ENCODE peak calls at places on chromosomes 6 and 20, in five cellular contexts. J is cardiac fibroblast, U is astrocyte of the spinal cord, X is AG04450, Y is psoas muscle. Z is an unnamed sample.

GRCh38 chr6:18101873-18102272 is 20.6 kb downstream of the NHLRC1 start:
- DNase-seq in Y (no peak), U (no peak), X (no peak), J (no peak), Z (no peak)

GRCh38 chr6:43948527-43949450 is 178.5 kb downstream of the MRPL14 start:
- DNase-seq in U (peak; percentile 78), X (peak; percentile 24), J (peak; percentile 52), Y (no peak), Z (no peak)

GRCh38 chr6:135117413-135117968 is 62.9 kb upstream of the HBS1L start:
- DNase-seq in J (no peak), U (no peak), Y (no peak), X (no peak), Z (no peak)

GRCh38 chr6:160141001-160141726 is 19.5 kb downstream of the SLC22A1 start:
- DNase-seq in J (peak; percentile 63), X (peak; percentile 34), Y (no peak), U (peak; percentile 85), Z (no peak)

GRCh38 chr6:135128268-135128914 is 52.7 kb upstream of the MYB start:
- DNase-seq in Y (no peak), J (no peak), X (no peak), U (no peak), Z (no peak)

GRCh38 chr6:20652691-20653479 is 118.6 kb downstream of the CDKAL1 start:
- DNase-seq in X (no peak), J (peak; percentile 62), Y (no peak), U (peak; percentile 35), Z (peak; percentile 56)

GRCh38 chr6:33577718-33578117 is 2.4 kb downstream of the BAK1 start:
- DNase-seq in X (no peak), U (no peak), J (no peak), Y (no peak), Z (no peak)

GRCh38 chr6:91185072-91185471 is 598.2 kb upstream of the MAP3K7 start:
- DNase-seq in J (no peak), X (no peak), Y (no peak), U (no peak), Z (no peak)

GRCh38 chr20:4437131-4437530 is 284.6 kb upstream of the PRND start:
- DNase-seq in J (no peak), U (no peak), Y (no peak), X (no peak), Z (no peak)

GRCh38 chr6:43089874-43090556 is 13.9 kb downstream of the PTK7 start:
- DNase-seq in Y (no peak), X (no peak), U (no peak), J (no peak), Z (no peak)

GRCh38 chr20:11792229-11792953 is 125.3 kb upstream of the BTBD3 start:
- DNase-seq in Y (no peak), J (no peak), U (no peak), X (no peak), Z (peak; percentile 36)

GRCh38 chr6:29516108-29516507 is 28.4 kb upstream of the MAS1L start:
- DNase-seq in J (no peak), U (peak; percentile 87), X (no peak), Y (no peak), Z (peak; percentile 93)

GRCh38 chr6:43127180-43127579 is 43.9 kb upstream of the SRF start:
- DNase-seq in J (no peak), U (no peak), X (no peak), Y (no peak), Z (no peak)

GRCh38 chr6:45626087-45626891 is 248.6 kb upstream of the SUPT3H start:
- DNase-seq in Y (no peak), X (peak; percentile 65), U (peak; percentile 80), J (peak; percentile 89), Z (peak; percentile 76)

GRCh38 chr6:79869600-79870084 is 77.7 kb downstream of the ELOVL4 start:
- DNase-seq in U (peak; percentile 67), J (peak; percentile 76), Y (peak; percentile 84), X (peak; percentile 21), Z (peak; percentile 64)

GRCh38 chr20:49230575-49231211 is 11.5 kb downstream of the DDX27 start:
- DNase-seq in J (peak; percentile 26), Y (no peak), U (no peak), X (no peak), Z (peak; percentile 56)

GRCh38 chr6:80457044-80457933 is 350.8 kb downstream of the BCKDHB start:
- DNase-seq in Y (peak; percentile 68), U (peak; percentile 96), J (peak; percentile 97), X (peak; percentile 88), Z (peak; percentile 94)

GRCh38 chr6:168368063-168368835 is 48.7 kb upstream of the DACT2 start:
- DNase-seq in U (no peak), Y (no peak), J (peak; percentile 73), X (no peak), Z (no peak)

GRCh38 chr6:16148498-16148897 is 19.6 kb downstream of the MYLIP start:
- DNase-seq in U (no peak), J (no peak), X (no peak), Y (no peak), Z (no peak)

GRCh38 chr6:41639556-41640371 is 1.5 kb downstream of the MDFI start:
- DNase-seq in Y (no peak), J (peak; percentile 26), U (peak; percentile 82), X (no peak), Z (no peak)

GRCh38 chr6:27214126-27214601 is 33.3 kb upstream of the PRSS16 start:
- DNase-seq in X (no peak), J (no peak), Y (no peak), U (no peak), Z (no peak)

GRCh38 chr6:88477411-88477810 is 311.3 kb upstream of the CNR1 start:
- DNase-seq in X (no peak), J (no peak), U (no peak), Y (no peak), Z (peak; percentile 8)

GRCh38 chr6:149859368-149859767 is 4.8 kb downstream of the LRP11 start:
- DNase-seq in J (peak; percentile 84), Y (no peak), X (peak; percentile 75), U (peak; percentile 80), Z (peak; percentile 47)

GRCh38 chr20:1688886-1689538 is 31.4 kb upstream of the SIRPG start:
- DNase-seq in J (no peak), Y (no peak), X (no peak), U (no peak), Z (no peak)

GRCh38 chr6:36757206-36757605 is 59.6 kb downstream of the RAB44 start:
- DNase-seq in U (no peak), J (no peak), Y (no peak), X (no peak), Z (no peak)

GRCh38 chr20:33132858-33133615 is 34.9 kb upstream of the BPIFA2 start:
- DNase-seq in X (no peak), U (no peak), Y (no peak), J (peak; percentile 5), Z (no peak)

GRCh38 chr6:39088331-39088730 is 26.7 kb downstream of the SAYSD1 start:
- DNase-seq in Y (no peak), X (peak; percentile 55), J (peak; percentile 80), U (peak; percentile 42), Z (no peak)

GRCh38 chr20:56417911-56418310 is 5.9 kb downstream of the CASS4 start:
- DNase-seq in Y (no peak), X (no peak), J (no peak), U (no peak), Z (no peak)

GRCh38 chr20:53785320-53785719 is 191.7 kb upstream of the ZNF217 start:
- DNase-seq in U (no peak), J (no peak), X (no peak), Y (no peak), Z (no peak)

GRCh38 chr20:53040678-53041674 is 68.8 kb downstream of the TSHZ2 start:
- DNase-seq in J (peak; percentile 25), Y (peak; percentile 72), X (no peak), U (no peak), Z (peak; percentile 64)

GRCh38 chr20:54295686-54296085 is 87.8 kb downstream of the PFDN4 start:
- DNase-seq in X (no peak), J (no peak), Y (no peak), U (no peak), Z (no peak)

GRCh38 chr6:27541212-27541931 is 68.5 kb upstream of the ZNF184 start:
- DNase-seq in U (no peak), X (no peak), Y (no peak), J (no peak), Z (peak; percentile 52)

GRCh38 chr20:32018269-32019155 is 8.3 kb downstream of the CCM2L start:
- DNase-seq in Y (no peak), X (no peak), J (no peak), U (no peak), Z (peak; percentile 19)

GRCh38 chr6:1554881-1555569 is 54.7 kb upstream of the FOXC1 start:
- DNase-seq in X (no peak), U (peak; percentile 47), J (peak; percentile 70), Y (peak; percentile 90), Z (no peak)

DNA sequence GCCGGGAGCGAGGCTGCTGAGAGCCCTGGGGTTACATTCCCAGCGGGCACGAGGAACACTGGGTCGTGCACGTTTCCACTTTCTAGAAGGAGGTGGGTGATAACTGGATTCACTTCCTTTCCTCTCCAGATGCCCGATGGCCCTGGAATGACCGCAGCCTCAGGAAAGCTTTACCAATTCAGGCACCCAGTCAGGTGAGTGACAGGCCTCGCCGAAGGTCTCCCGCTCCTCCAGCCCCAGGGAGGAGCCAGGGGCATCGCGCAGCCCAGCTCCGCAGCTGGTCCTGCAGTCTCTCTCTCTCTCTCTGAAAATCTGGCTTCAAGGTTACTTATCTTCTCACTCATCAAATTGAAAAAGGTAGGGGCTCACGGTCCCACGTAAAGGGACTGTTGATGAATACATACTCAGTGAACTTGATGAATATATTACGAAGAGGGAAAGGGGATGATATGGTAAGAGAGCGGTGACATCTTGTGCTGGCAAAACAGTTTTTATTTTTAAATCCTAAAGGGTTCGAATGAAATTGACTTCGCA is 875 bp downstream of the RIPPLY2 start:
- DNase-seq in U (no peak), J (no peak), Y (no peak), X (no peak), Z (no peak)
- H3K4me3 ChIP-seq in U (peak overlapping the region; percentile 47), J (peak overlapping the region; percentile 42), Y (peak overlapping the region; percentile 60), X (peak overlapping the region; percentile 57), Z (peak overlapping the region; percentile 10)

DNA sequence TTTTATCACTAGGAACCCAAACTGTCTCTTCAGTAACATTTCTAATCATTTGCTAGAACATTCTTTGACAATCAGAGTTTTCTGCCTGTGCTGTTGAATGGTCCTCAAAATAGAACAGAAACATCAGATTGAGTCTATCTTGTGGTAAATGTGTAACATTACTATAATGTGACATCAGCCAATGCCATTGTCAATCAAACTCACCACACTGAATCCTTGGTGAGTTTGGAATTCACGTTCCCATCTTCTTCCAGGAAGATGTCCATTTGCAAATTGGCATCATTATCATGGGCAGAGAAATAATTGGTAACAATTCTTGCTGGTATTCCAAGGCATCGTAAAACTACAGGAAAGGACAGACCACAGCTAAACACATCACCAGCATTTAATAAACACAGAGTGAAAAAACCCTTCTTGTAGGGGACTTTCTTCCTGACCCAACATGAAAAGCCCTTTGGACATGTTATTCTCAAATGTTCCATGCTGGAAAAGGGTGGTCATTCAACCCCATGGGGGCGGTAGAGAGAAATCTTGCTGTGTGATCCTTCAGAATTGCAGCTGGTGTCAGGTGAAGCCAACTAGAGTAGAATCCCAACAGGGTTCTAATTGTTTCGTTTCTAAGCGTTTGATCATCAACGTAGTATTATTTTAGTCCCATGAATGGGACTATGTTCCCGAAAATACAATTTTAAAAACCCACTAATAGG is 98.5 kb downstream of the F13A1 start:
- DNase-seq in U (no peak), J (no peak), X (no peak), Y (no peak), Z (no peak)
- H3K4me3 ChIP-seq in U (no peak overlapping the region), J (no peak overlapping the region), X (no peak overlapping the region), Y (no peak overlapping the region), Z (no peak overlapping the region)

GRCh38 chr6:162856885-162857284 is 129.1 kb downstream of the PACRG start:
- DNase-seq in U (peak; percentile 92), Y (no peak), X (peak; percentile 54), J (peak; percentile 86), Z (peak; percentile 27)
- H3K4me3 ChIP-seq in U (no peak overlapping the region), Y (peak overlapping the region; percentile 61), X (peak overlapping the region; percentile 28), J (no peak overlapping the region), Z (no peak overlapping the region)

GRCh38 chr6:23522751-23523527 is 603.1 kb upstream of the NRSN1 start:
- DNase-seq in X (no peak), J (no peak), Y (no peak), U (no peak), Z (no peak)
- H3K4me3 ChIP-seq in X (no peak overlapping the region), J (no peak overlapping the region), Y (no peak overlapping the region), U (no peak overlapping the region), Z (no peak overlapping the region)